ENCODE peak calls at places on chromosomes 6 and 20, in eight cellular contexts. One of them, this sample, is unnamed.

GRCh38 chr6:47464052-47464451 is 13.5 kb upstream of the CD2AP start:
- DNase-seq in thoracic aorta: no peak
- DNase-seq in uterus: no peak
- DNase-seq in ascending aorta: no peak
- DNase-seq in left ventricle myocardium inferior: no peak
- DNase-seq in CD8-positive, alpha-beta T cell: no peak
- DNase-seq in pancreas: no peak
- DNase-seq in heart right ventricle: no peak
- DNase-seq in this sample: no peak

GRCh38 chr6:70954750-70955149 is 2.1 kb downstream of the B3GAT2 start:
- DNase-seq in heart right ventricle: no peak
- DNase-seq in ascending aorta: no peak
- DNase-seq in uterus: no peak
- DNase-seq in left ventricle myocardium inferior: no peak
- DNase-seq in CD8-positive, alpha-beta T cell: no peak
- DNase-seq in pancreas: no peak
- DNase-seq in thoracic aorta: no peak
- DNase-seq in this sample: no peak

GRCh38 chr20:60053813-60054190 is 95.6 kb downstream of the CDH26 start:
- DNase-seq in heart right ventricle: no peak
- DNase-seq in pancreas: no peak
- DNase-seq in CD8-positive, alpha-beta T cell: no peak
- DNase-seq in thoracic aorta: no peak
- DNase-seq in uterus: no peak
- DNase-seq in left ventricle myocardium inferior: no peak
- DNase-seq in ascending aorta: no peak
- DNase-seq in this sample: no peak

GRCh38 chr6:14175031-14175430 is 57.5 kb downstream of the CD83 start:
- DNase-seq in uterus: no peak
- DNase-seq in ascending aorta: no peak
- DNase-seq in thoracic aorta: no peak
- DNase-seq in heart right ventricle: no peak
- DNase-seq in CD8-positive, alpha-beta T cell: no peak
- DNase-seq in pancreas: no peak
- DNase-seq in left ventricle myocardium inferior: no peak
- DNase-seq in this sample: no peak

GRCh38 chr20:62367483-62368302 is 581 bp upstream of the LAMA5 start:
- DNase-seq in thoracic aorta: no peak
- DNase-seq in ascending aorta: no peak
- DNase-seq in heart right ventricle: no peak
- DNase-seq in left ventricle myocardium inferior: no peak
- DNase-seq in pancreas: peak; percentile 86
- DNase-seq in uterus: peak; percentile 53
- DNase-seq in CD8-positive, alpha-beta T cell: no peak
- DNase-seq in this sample: no peak

GRCh38 chr20:11921326-11921725 is 3.6 kb downstream of the BTBD3 start:
- DNase-seq in heart right ventricle: no peak
- DNase-seq in uterus: no peak
- DNase-seq in ascending aorta: no peak
- DNase-seq in pancreas: no peak
- DNase-seq in CD8-positive, alpha-beta T cell: no peak
- DNase-seq in thoracic aorta: no peak
- DNase-seq in left ventricle myocardium inferior: no peak
- DNase-seq in this sample: no peak

GRCh38 chr6:26251354-26252081 is 113.5 kb upstream of the BTN3A2 start:
- DNase-seq in thoracic aorta: no peak
- DNase-seq in heart right ventricle: peak; percentile 21
- DNase-seq in uterus: no peak
- DNase-seq in ascending aorta: peak; percentile 73
- DNase-seq in pancreas: peak; percentile 41
- DNase-seq in left ventricle myocardium inferior: peak; percentile 17
- DNase-seq in CD8-positive, alpha-beta T cell: peak; percentile 49
- DNase-seq in this sample: peak; percentile 96

GRCh38 chr20:3235661-3236324 is 3.2 kb downstream of the SLC4A11 start:
- DNase-seq in heart right ventricle: no peak
- DNase-seq in ascending aorta: no peak
- DNase-seq in uterus: no peak
- DNase-seq in pancreas: no peak
- DNase-seq in CD8-positive, alpha-beta T cell: no peak
- DNase-seq in left ventricle myocardium inferior: no peak
- DNase-seq in thoracic aorta: no peak
- DNase-seq in this sample: no peak

GRCh38 chr6:100202417-100203194 is 208.6 kb upstream of the MCHR2 start:
- DNase-seq in ascending aorta: no peak
- DNase-seq in uterus: no peak
- DNase-seq in CD8-positive, alpha-beta T cell: no peak
- DNase-seq in pancreas: no peak
- DNase-seq in thoracic aorta: no peak
- DNase-seq in left ventricle myocardium inferior: no peak
- DNase-seq in heart right ventricle: no peak
- DNase-seq in this sample: peak; percentile 1

GRCh38 chr6:67345946-67346345 is 1289.1 kb upstream of the ADGRB3 start:
- DNase-seq in thoracic aorta: no peak
- DNase-seq in CD8-positive, alpha-beta T cell: no peak
- DNase-seq in heart right ventricle: no peak
- DNase-seq in pancreas: no peak
- DNase-seq in uterus: no peak
- DNase-seq in ascending aorta: no peak
- DNase-seq in left ventricle myocardium inferior: no peak
- DNase-seq in this sample: no peak

GRCh38 chr6:139342957-139343750 is 31.3 kb downstream of the CITED2 start:
- DNase-seq in pancreas: no peak
- DNase-seq in ascending aorta: no peak
- DNase-seq in left ventricle myocardium inferior: no peak
- DNase-seq in uterus: no peak
- DNase-seq in CD8-positive, alpha-beta T cell: no peak
- DNase-seq in thoracic aorta: no peak
- DNase-seq in heart right ventricle: no peak
- DNase-seq in this sample: no peak

GRCh38 chr20:58668901-58669286 is 17.8 kb downstream of the STX16 start:
- DNase-seq in ascending aorta: no peak
- DNase-seq in thoracic aorta: no peak
- DNase-seq in CD8-positive, alpha-beta T cell: no peak
- DNase-seq in uterus: no peak
- DNase-seq in heart right ventricle: no peak
- DNase-seq in pancreas: no peak
- DNase-seq in left ventricle myocardium inferior: no peak
- DNase-seq in this sample: no peak

GRCh38 chr6:168001037-168001348 is 3.5 kb downstream of the KIF25 start:
- DNase-seq in heart right ventricle: no peak
- DNase-seq in pancreas: no peak
- DNase-seq in uterus: no peak
- DNase-seq in left ventricle myocardium inferior: no peak
- DNase-seq in ascending aorta: no peak
- DNase-seq in thoracic aorta: no peak
- DNase-seq in CD8-positive, alpha-beta T cell: no peak
- DNase-seq in this sample: no peak

GRCh38 chr6:111852704-111853103 is 20.5 kb downstream of the FYN start:
- DNase-seq in thoracic aorta: no peak
- DNase-seq in pancreas: no peak
- DNase-seq in left ventricle myocardium inferior: no peak
- DNase-seq in heart right ventricle: no peak
- DNase-seq in ascending aorta: no peak
- DNase-seq in CD8-positive, alpha-beta T cell: no peak
- DNase-seq in uterus: no peak
- DNase-seq in this sample: peak; percentile 18

GRCh38 chr6:168292911-168293310 is 26.7 kb downstream of the DACT2 start:
- DNase-seq in pancreas: no peak
- DNase-seq in heart right ventricle: no peak
- DNase-seq in left ventricle myocardium inferior: no peak
- DNase-seq in CD8-positive, alpha-beta T cell: no peak
- DNase-seq in ascending aorta: no peak
- DNase-seq in thoracic aorta: no peak
- DNase-seq in uterus: no peak
- DNase-seq in this sample: no peak

GRCh38 chr20:219290-220115 is 7.6 kb upstream of the DEFB129 start:
- DNase-seq in thoracic aorta: no peak
- DNase-seq in left ventricle myocardium inferior: no peak
- DNase-seq in uterus: no peak
- DNase-seq in heart right ventricle: no peak
- DNase-seq in pancreas: no peak
- DNase-seq in CD8-positive, alpha-beta T cell: no peak
- DNase-seq in ascending aorta: no peak
- DNase-seq in this sample: peak; percentile 60

GRCh38 chr6:68634503-68635411 is at the start of gene ADGRB3:
- DNase-seq in pancreas: peak; percentile 74
- DNase-seq in left ventricle myocardium inferior: peak; percentile 86
- DNase-seq in ascending aorta: peak; percentile 92
- DNase-seq in CD8-positive, alpha-beta T cell: peak; percentile 20
- DNase-seq in thoracic aorta: peak; percentile 44
- DNase-seq in uterus: peak; percentile 85
- DNase-seq in heart right ventricle: peak; percentile 86
- DNase-seq in this sample: peak; percentile 95

DNA sequence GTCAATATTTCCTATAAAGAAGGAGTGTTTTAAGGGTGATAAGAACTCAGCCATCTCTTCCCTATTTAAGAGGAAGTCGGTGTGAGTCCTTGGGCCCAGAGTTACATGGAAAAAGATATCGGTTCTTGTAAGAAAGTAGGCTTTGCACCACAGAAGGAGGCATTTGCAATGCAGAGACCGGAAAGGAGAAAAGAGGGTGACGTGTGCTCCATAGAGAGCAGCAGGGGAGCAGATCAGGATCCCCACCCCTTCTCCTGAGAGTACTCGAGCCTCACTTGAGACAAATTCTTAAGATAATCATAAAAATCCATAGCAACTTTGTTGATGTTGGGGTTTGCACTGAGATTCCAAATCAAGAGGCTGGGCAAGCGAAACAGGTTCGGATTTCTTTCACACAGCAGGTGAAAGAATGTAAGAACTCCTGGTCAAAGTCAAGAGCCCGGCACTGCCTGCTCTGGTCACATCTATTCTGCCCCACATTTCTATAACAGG is 27.8 kb downstream of the FOXA2 start:
- DNase-seq in left ventricle myocardium inferior: no peak
- DNase-seq in pancreas: no peak
- DNase-seq in uterus: no peak
- DNase-seq in heart right ventricle: no peak
- DNase-seq in thoracic aorta: no peak
- DNase-seq in ascending aorta: no peak
- DNase-seq in CD8-positive, alpha-beta T cell: no peak
- DNase-seq in this sample: no peak
- H3K4me1 ChIP-seq in left ventricle myocardium inferior: no peaks in the 10 kb centered on the region
- H3K4me1 ChIP-seq in pancreas: no peaks in the 10 kb centered on the region
- H3K4me1 ChIP-seq in uterus: no peaks in the 10 kb centered on the region
- H3K4me1 ChIP-seq in heart right ventricle: no peaks in the 10 kb centered on the region
- H3K4me1 ChIP-seq in thoracic aorta: no peaks in the 10 kb centered on the region
- H3K4me1 ChIP-seq in ascending aorta: no peaks in the 10 kb centered on the region
- H3K4me1 ChIP-seq in CD8-positive, alpha-beta T cell: no peaks in the 10 kb centered on the region
- H3K4me1 ChIP-seq in this sample: no peaks in the 10 kb centered on the region

DNA sequence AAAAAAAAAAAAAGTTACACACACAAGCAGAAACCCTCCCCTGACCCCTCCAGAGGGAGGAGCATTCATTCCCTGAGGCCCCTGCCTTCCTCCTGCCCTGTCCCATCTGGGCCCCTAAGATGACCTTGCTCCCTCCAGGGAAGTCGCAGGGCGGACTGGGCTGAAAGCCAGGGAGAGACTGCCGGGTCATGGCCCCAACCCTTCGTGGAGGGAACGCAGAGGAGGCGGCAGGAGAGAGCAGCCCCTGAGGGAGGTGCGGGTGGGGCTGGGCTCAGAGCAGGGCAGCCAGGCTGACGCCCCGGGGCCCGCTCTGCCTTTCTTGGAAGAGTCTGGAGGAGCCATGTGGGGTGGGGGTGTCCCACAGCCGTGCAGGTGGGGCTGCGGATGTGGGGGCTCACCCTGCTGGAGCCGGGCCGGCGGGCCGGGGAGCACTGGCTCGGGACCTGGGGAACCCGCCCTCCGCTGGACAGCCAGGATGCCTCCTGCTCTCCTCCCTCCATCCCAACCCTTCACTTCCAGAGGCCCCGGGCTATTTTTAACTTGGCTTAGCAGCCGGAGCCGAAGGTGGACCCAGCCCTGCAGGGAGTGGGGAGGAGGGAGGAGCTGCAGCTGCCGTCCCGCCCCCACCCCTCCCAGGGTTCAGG is 15.0 kb upstream of the ABHD16B start:
- DNase-seq in uterus: peak; percentile 78
- DNase-seq in left ventricle myocardium inferior: peak; percentile 82
- DNase-seq in thoracic aorta: no peak
- DNase-seq in CD8-positive, alpha-beta T cell: no peak
- DNase-seq in ascending aorta: no peak
- DNase-seq in heart right ventricle: peak; percentile 90
- DNase-seq in pancreas: peak; percentile 65
- DNase-seq in this sample: no peak
- H3K4me3 ChIP-seq in uterus: peak overlapping the region; percentile 9
- H3K4me3 ChIP-seq in left ventricle myocardium inferior: peak overlapping the region; percentile 58
- H3K4me3 ChIP-seq in thoracic aorta: no peak overlapping the region
- H3K4me3 ChIP-seq in CD8-positive, alpha-beta T cell: no peak overlapping the region
- H3K4me3 ChIP-seq in ascending aorta: no peak overlapping the region
- H3K4me3 ChIP-seq in heart right ventricle: peak overlapping the region; percentile 46
- H3K4me3 ChIP-seq in pancreas: no peak overlapping the region
- H3K4me3 ChIP-seq in this sample: no peak overlapping the region

DNA sequence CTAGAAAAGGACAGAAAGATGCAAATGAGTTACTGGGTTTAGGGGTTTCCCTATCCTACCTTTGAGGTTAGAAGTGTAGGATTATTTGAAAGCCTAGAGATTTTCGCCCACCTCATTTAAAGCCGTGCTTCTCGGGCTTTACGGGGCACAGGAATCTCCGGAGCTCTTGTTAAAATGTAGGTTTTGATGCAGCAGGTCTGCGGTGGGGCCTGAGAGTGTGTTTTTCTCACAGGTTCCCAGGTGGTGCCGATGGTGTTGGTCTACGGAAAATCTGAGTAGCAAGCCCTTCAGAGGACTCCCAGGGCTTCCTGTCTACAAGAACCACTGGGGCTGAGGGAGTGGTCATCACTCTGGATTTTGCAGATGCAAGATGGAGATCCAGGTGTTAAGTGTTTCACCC is 47.5 kb downstream of the TRAM2 start:
- DNase-seq in ascending aorta: no peak
- DNase-seq in heart right ventricle: no peak
- DNase-seq in left ventricle myocardium inferior: no peak
- DNase-seq in CD8-positive, alpha-beta T cell: no peak
- DNase-seq in uterus: no peak
- DNase-seq in thoracic aorta: no peak
- DNase-seq in pancreas: no peak
- DNase-seq in this sample: no peak
- H3K4me1 ChIP-seq in ascending aorta: peaks cover 5% of the 10 kb centered on the region
- H3K4me1 ChIP-seq in heart right ventricle: no peaks in the 10 kb centered on the region
- H3K4me1 ChIP-seq in left ventricle myocardium inferior: no peaks in the 10 kb centered on the region
- H3K4me1 ChIP-seq in CD8-positive, alpha-beta T cell: peaks cover under 1% of the 10 kb centered on the region
- H3K4me1 ChIP-seq in uterus: no peaks in the 10 kb centered on the region
- H3K4me1 ChIP-seq in thoracic aorta: peaks cover 16% of the 10 kb centered on the region
- H3K4me1 ChIP-seq in pancreas: no peaks in the 10 kb centered on the region
- H3K4me1 ChIP-seq in this sample: no peaks in the 10 kb centered on the region

DNA sequence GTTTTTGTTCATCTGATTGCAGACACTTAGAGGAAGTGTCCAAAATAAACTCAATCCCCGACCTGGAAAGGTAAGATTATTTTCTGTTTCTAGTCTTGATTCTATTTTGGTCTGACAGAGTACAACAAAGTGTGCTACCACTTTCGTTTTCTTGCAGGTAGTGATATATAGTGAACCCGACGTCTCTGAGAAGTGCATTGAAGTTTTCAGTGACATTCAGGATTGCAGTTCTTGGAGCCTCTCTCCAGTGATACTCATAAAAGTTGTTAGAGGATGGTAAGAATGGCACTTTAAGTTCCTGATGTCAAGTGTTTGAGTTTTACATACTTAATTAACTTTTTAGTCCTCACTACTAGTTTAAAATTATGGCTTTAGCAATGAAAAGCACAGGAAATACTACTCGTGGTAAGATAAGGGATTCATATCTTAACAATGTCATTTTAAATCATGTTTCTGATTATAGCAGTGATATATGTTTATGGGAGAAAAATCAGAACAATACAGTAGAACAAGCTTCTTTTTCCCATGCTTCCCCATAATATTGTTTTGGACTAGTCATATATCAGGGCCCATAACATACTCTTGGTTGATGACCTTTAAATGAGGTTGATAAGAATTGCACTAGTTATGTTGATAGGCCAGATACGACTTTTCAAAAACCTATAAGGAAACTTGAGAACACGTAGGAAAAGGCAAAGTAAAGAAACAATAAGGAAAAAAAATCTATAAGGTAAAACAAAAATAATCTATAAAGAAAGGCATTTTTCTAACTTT is 104.0 kb downstream of the RTN4IP1 start:
- DNase-seq in CD8-positive, alpha-beta T cell: no peak
- DNase-seq in thoracic aorta: no peak
- DNase-seq in left ventricle myocardium inferior: no peak
- DNase-seq in ascending aorta: no peak
- DNase-seq in uterus: no peak
- DNase-seq in pancreas: no peak
- DNase-seq in heart right ventricle: no peak
- DNase-seq in this sample: no peak
- H3K4me3 ChIP-seq in CD8-positive, alpha-beta T cell: peak overlapping the region; percentile 38
- H3K4me3 ChIP-seq in thoracic aorta: peak overlapping the region; percentile 24
- H3K4me3 ChIP-seq in left ventricle myocardium inferior: peak overlapping the region; percentile 47
- H3K4me3 ChIP-seq in ascending aorta: no peak overlapping the region
- H3K4me3 ChIP-seq in uterus: no peak overlapping the region
- H3K4me3 ChIP-seq in pancreas: no peak overlapping the region
- H3K4me3 ChIP-seq in heart right ventricle: peak overlapping the region; percentile 44
- H3K4me3 ChIP-seq in this sample: peak overlapping the region; percentile 10

This sample was measured in A673.